ENCODE peak calls at places on chromosome 7, in seven cellular contexts. Q is AG10803; A is fibroblast of pulmonary artery; K is AG09319; V is PC-9; W is activated T-cell treated with anti-CD3 and anti-CD28 coated beads, Interleukin-2, amount 50 U/mL, for 24 hours; R is Calu3. U is an unnamed sample.

GRCh38 chr7:69968969-69969368 is 370.7 kb downstream of the AUTS2 start:
- DNase-seq in W (no peak), K (no peak), Q (no peak), A (no peak), V (no peak), R (no peak), U (no peak)

GRCh38 chr7:145633513-145633912 is 483.1 kb upstream of the CNTNAP2 start:
- DNase-seq in V (no peak), W (no peak), R (no peak), K (no peak), Q (no peak), A (no peak), U (no peak)

GRCh38 chr7:134750083-134751062 is 29.1 kb upstream of the CALD1 start:
- DNase-seq in R (peak; percentile 58), W (peak; percentile 73), Q (peak; percentile 38), A (peak; percentile 55), K (no peak), V (peak; percentile 22), U (peak; percentile 74)

GRCh38 chr7:76051840-76052239 is 3.9 kb downstream of the MDH2 start:
- DNase-seq in W (no peak), A (no peak), K (no peak), V (no peak), R (no peak), Q (no peak), U (no peak)

GRCh38 chr7:17274551-17275245 is 23.8 kb upstream of the AHR start:
- DNase-seq in V (no peak), W (no peak), Q (peak; percentile 30), R (peak; percentile 64), K (no peak), A (peak; percentile 78), U (no peak)

GRCh38 chr7:21844742-21845141 is 101.0 kb downstream of the CDCA7L start:
- DNase-seq in K (no peak), R (no peak), A (no peak), V (no peak), Q (no peak), W (no peak), U (no peak)

GRCh38 chr7:100826546-100827329 is 585 bp downstream of the EPHB4 start:
- DNase-seq in K (no peak), Q (no peak), W (peak; percentile 38), V (peak; percentile 8), R (no peak), A (no peak), U (no peak)

GRCh38 chr7:34275629-34276028 is 370.3 kb downstream of the BMPER start:
- DNase-seq in Q (no peak), V (no peak), A (no peak), W (no peak), K (no peak), R (no peak), U (no peak)

GRCh38 chr7:158564648-158565005 is 23.0 kb downstream of the PTPRN2 start:
- DNase-seq in W (no peak), K (no peak), R (no peak), V (no peak), Q (no peak), A (no peak), U (no peak)

GRCh38 chr7:97064972-97065587 is 40.4 kb upstream of the DLX5 start:
- DNase-seq in V (peak; percentile 10), K (peak; percentile 24), R (peak; percentile 18), Q (peak; percentile 56), A (peak; percentile 70), W (no peak), U (peak; percentile 62)

GRCh38 chr7:155371884-155372781 is 74.5 kb downstream of the INSIG1 start:
- DNase-seq in V (no peak), R (no peak), A (no peak), W (peak; percentile 52), K (no peak), Q (no peak), U (no peak)

GRCh38 chr7:149753370-149754233 is 19.8 kb downstream of the ZNF467 start:
- DNase-seq in Q (peak; percentile 33), W (no peak), R (peak; percentile 67), A (peak; percentile 55), V (peak; percentile 66), K (no peak), U (no peak)

GRCh38 chr7:85103352-85103751 is 83.5 kb downstream of the SEMA3D start:
- DNase-seq in R (peak; percentile 22), K (no peak), Q (no peak), A (no peak), V (no peak), W (no peak), U (no peak)